ENCODE peak calls at places on chromosomes 13 and 19, in five cellular contexts. One of them, this sample, is unnamed.
A peak's percentile ranks its signal among the peaks of the same experiment; 100 is the strongest.

GRCh38 chr19:13935765-13936486 is 2.3 kb downstream of the PODNL1 start:
- DNase-seq in HCT116: no peak
- DNase-seq in GM12878: no peak
- DNase-seq in K562: peak; percentile 64
- DNase-seq in HepG2: no peak
- DNase-seq in this sample: peak; percentile 73

GRCh38 chr13:59774511-59774911 is 389.2 kb downstream of the DIAPH3 start:
- DNase-seq in HepG2: peak; percentile 49
- DNase-seq in K562: no peak
- DNase-seq in GM12878: no peak
- DNase-seq in HCT116: no peak
- DNase-seq in this sample: no peak

GRCh38 chr13:60655268-60655667 is 258.2 kb downstream of the TDRD3 start:
- DNase-seq in K562: no peak
- DNase-seq in GM12878: no peak
- DNase-seq in HepG2: no peak
- DNase-seq in HCT116: no peak
- DNase-seq in this sample: no peak

GRCh38 chr19:48641850-48642249 is 4.1 kb downstream of the CA11 start:
- DNase-seq in HepG2: no peak
- DNase-seq in K562: no peak
- DNase-seq in HCT116: no peak
- DNase-seq in GM12878: no peak
- DNase-seq in this sample: no peak

GRCh38 chr13:38358703-38359102 is 9.1 kb downstream of the UFM1 start:
- DNase-seq in K562: no peak
- DNase-seq in HCT116: no peak
- DNase-seq in HepG2: no peak
- DNase-seq in GM12878: no peak
- DNase-seq in this sample: no peak

GRCh38 chr13:27920677-27921420 is 1.0 kb downstream of the PDX1 start:
- DNase-seq in K562: no peak
- DNase-seq in HepG2: no peak
- DNase-seq in GM12878: no peak
- DNase-seq in HCT116: no peak
- DNase-seq in this sample: peak; percentile 39

GRCh38 chr13:95222733-95223018 is 78.6 kb downstream of the ABCC4 start:
- DNase-seq in GM12878: no peak
- DNase-seq in HepG2: no peak
- DNase-seq in HCT116: no peak
- DNase-seq in K562: no peak
- DNase-seq in this sample: no peak

GRCh38 chr19:14198384-14199376 is 7.3 kb downstream of the ADGRL1 start:
- DNase-seq in HepG2: peak; percentile 13
- DNase-seq in K562: no peak
- DNase-seq in HCT116: no peak
- DNase-seq in GM12878: no peak
- DNase-seq in this sample: peak; percentile 51

GRCh38 chr19:39915101-39915847 is 19.2 kb downstream of the FCGBP start:
- DNase-seq in HCT116: no peak
- DNase-seq in GM12878: no peak
- DNase-seq in K562: peak; percentile 6
- DNase-seq in HepG2: no peak
- DNase-seq in this sample: no peak

GRCh38 chr13:87798536-87798935 is 127.4 kb downstream of the SLITRK5 start:
- DNase-seq in GM12878: no peak
- DNase-seq in HepG2: no peak
- DNase-seq in K562: no peak
- DNase-seq in HCT116: no peak
- DNase-seq in this sample: peak; percentile 2

GRCh38 chr13:29564828-29565227 is 30.7 kb downstream of the SLC7A1 start:
- DNase-seq in HepG2: no peak
- DNase-seq in GM12878: no peak
- DNase-seq in K562: no peak
- DNase-seq in HCT116: no peak
- DNase-seq in this sample: no peak

GRCh38 chr19:32971012-32971595 is 654 bp downstream of the CEP89 start:
- DNase-seq in HCT116: no peak
- DNase-seq in K562: no peak
- DNase-seq in GM12878: no peak
- DNase-seq in HepG2: no peak
- DNase-seq in this sample: peak; percentile 24

GRCh38 chr19:33686687-33687541 is 65.2 kb downstream of the CHST8 start:
- DNase-seq in HepG2: no peak
- DNase-seq in HCT116: no peak
- DNase-seq in GM12878: no peak
- DNase-seq in K562: no peak
- DNase-seq in this sample: peak; percentile 68

GRCh38 chr19:13788991-13789390 is 6.3 kb upstream of the ZSWIM4 start:
- DNase-seq in GM12878: no peak
- DNase-seq in K562: no peak
- DNase-seq in HepG2: no peak
- DNase-seq in HCT116: no peak
- DNase-seq in this sample: no peak

GRCh38 chr13:45441633-45442032 is 23.1 kb upstream of the COG3 start:
- DNase-seq in K562: no peak
- DNase-seq in HepG2: peak; percentile 70
- DNase-seq in GM12878: peak; percentile 60
- DNase-seq in HCT116: no peak
- DNase-seq in this sample: no peak

DNA sequence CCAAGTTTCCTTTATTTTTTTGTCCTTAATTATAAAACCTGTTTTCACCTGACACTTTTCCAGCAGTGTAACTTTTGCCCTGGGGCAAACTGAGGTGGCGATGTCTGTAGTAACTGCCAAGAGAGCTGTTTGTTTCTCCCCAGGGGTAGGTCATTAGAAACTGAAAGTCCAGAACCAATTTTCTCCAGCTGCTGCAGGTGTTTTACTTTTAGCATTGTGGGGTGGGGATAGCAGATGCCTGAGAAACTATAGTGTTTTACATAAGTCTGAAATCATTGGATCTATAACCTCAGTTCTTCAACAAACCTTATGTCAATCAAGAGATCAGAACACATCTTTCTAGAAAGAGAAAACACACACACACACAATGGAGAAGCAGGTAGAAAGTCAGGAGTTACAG is 92.7 kb downstream of the LHFPL6 start:
- DNase-seq in GM12878: peak; percentile 17
- DNase-seq in HepG2: no peak
- DNase-seq in K562: no peak
- DNase-seq in HCT116: no peak
- DNase-seq in this sample: no peak
- H3K4me1 ChIP-seq in GM12878: no peaks in the 10 kb centered on the region
- H3K4me1 ChIP-seq in HepG2: no peaks in the 10 kb centered on the region
- H3K4me1 ChIP-seq in K562: no peaks in the 10 kb centered on the region
- H3K4me1 ChIP-seq in HCT116: no peaks in the 10 kb centered on the region
- H3K4me1 ChIP-seq in this sample: peaks cover 6% of the 10 kb centered on the region

DNA sequence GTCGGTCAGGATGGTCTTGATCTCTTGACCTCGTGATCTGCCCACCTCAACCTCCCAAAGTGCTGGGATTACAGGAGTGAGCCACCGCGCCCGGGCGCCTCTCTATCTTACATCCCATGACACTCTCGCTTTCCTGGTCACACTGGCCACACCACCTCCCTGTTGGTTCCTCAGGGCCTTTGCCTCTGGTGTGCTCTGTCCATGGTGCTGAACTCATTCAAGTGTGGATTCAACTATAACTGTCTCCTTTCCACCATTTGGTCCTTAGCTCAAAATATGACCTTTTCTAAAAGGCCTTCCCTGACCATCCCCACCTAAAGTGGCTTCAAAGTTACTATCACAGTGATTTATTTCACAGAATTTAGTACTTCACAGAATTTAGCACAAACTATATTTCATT is 3.7 kb upstream of the SMIM17 start:
- DNase-seq in HepG2: no peak
- DNase-seq in HCT116: no peak
- DNase-seq in GM12878: no peak
- DNase-seq in K562: peak; percentile 18
- DNase-seq in this sample: no peak
- TF ChIP-seq ZBTB33 in HepG2: no peak
- TF ChIP-seq ZBTB33 in HCT116: no peak
- TF ChIP-seq ZBTB33 in GM12878: no peak
- TF ChIP-seq ZBTB33 in K562: no peak
- TF ChIP-seq ZBTB33 in this sample: no peak

DNA sequence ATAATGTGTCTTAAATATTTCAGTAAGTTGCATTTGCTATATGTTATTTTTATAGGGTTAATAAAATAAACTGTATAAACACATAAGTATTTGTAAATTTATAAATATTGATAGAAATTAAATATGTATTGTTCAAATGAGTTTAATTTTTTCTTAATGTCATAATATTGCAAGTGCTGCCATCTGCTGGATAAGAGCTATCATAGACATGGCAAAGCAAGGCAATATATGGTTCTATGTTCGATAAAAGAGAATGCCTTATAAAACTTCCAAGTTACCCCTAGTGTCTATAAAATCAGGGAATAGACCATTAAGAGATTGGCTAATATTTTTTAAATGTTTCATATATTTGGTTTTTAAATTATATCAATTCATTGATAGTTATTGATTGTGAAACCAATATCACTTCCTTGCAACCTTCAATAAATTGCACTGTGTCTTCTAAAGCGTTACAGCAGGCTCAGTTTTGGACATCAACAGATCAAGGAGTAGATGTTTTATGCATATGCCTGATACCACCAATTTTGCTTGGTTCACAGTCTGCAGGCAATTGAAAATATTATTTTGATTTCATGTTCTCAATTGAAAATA is 29.0 kb upstream of the SLITRK6 start:
- DNase-seq in HCT116: peak; percentile 13
- DNase-seq in GM12878: no peak
- DNase-seq in HepG2: peak; percentile 6
- DNase-seq in K562: peak; percentile 4
- DNase-seq in this sample: peak; percentile 6
- TF ChIP-seq SIN3A in HCT116: no peak
- TF ChIP-seq SIN3A in GM12878: no peak
- TF ChIP-seq SIN3A in HepG2: no peak
- TF ChIP-seq SIN3A in K562: no peak
- TF ChIP-seq SIN3A in this sample: no peak

GRCh38 chr19:16566702-16567101 is 5.5 kb downstream of the SLC35E1 start:
- DNase-seq in GM12878: no peak
- DNase-seq in K562: peak; percentile 6
- DNase-seq in HCT116: no peak
- DNase-seq in HepG2: no peak
- DNase-seq in this sample: no peak

GRCh38 chr19:16566161-16566560 is 6.1 kb downstream of the SLC35E1 start:
- DNase-seq in HepG2: no peak
- DNase-seq in K562: no peak
- DNase-seq in HCT116: no peak
- DNase-seq in GM12878: no peak
- DNase-seq in this sample: no peak

GRCh38 chr19:16562608-16563025 is 9.6 kb downstream of the SLC35E1 start:
- DNase-seq in K562: peak; percentile 4
- DNase-seq in GM12878: no peak
- DNase-seq in HCT116: no peak
- DNase-seq in HepG2: no peak
- DNase-seq in this sample: no peak

GRCh38 chr19:16561382-16561781 is 10.8 kb downstream of the SLC35E1 start:
- DNase-seq in HCT116: no peak
- DNase-seq in GM12878: no peak
- DNase-seq in HepG2: no peak
- DNase-seq in K562: peak; percentile 4
- DNase-seq in this sample: no peak

DNA sequence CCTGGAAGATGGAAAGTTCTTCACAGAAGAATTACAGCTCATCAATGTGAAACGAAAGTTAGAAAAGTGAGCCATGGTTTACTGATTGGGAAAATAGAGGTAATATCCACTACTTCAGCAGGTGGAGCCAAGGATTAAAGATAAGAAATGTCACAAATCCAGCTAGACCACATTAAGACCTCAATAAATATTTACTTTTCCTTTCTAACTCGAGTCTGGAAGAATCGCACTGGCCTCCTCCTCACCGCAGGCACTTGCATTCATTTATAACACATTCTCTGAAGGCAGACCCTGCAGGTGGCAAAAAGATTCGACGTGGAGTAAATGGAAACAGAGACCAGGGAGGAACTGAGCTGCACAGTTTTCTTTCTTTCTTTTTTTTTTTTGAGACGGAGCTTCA is 7.4 kb downstream of the SLC35E1 start:
- DNase-seq in HepG2: no peak
- DNase-seq in HCT116: no peak
- DNase-seq in GM12878: no peak
- DNase-seq in K562: peak; percentile 2
- DNase-seq in this sample: no peak
- H3K4me1 ChIP-seq in HepG2: peaks cover 9% of the 10 kb centered on the region
- H3K4me1 ChIP-seq in HCT116: peaks cover 14% of the 10 kb centered on the region
- H3K4me1 ChIP-seq in GM12878: no peaks in the 10 kb centered on the region
- H3K4me1 ChIP-seq in K562: peaks cover 9% of the 10 kb centered on the region
- H3K4me1 ChIP-seq in this sample: no peaks in the 10 kb centered on the region

GRCh38 chr13:74974234-74974879 is 507.6 kb downstream of the TBC1D4 start:
- DNase-seq in HCT116: no peak
- DNase-seq in GM12878: no peak
- DNase-seq in K562: no peak
- DNase-seq in HepG2: no peak
- DNase-seq in this sample: no peak
- TF ChIP-seq ZBTB33 in HCT116: no peak
- TF ChIP-seq ZBTB33 in GM12878: no peak
- TF ChIP-seq ZBTB33 in K562: no peak
- TF ChIP-seq ZBTB33 in HepG2: no peak
- TF ChIP-seq ZBTB33 in this sample: no peak

This sample was measured in SK-N-SH.